ENCODE peak calls at places on chromosomes 1 and 21, in seven cellular contexts. D, J, V, Q, R, W and P are unnamed samples.

GRCh38 chr1:207890136-207890738 is 20.7 kb downstream of the CD34 start:
- DNase-seq in D (peak; percentile 48), J (peak; percentile 57), V (peak; percentile 96), Q (peak; percentile 87), R (no peak), W (peak; percentile 75), P (no peak)

GRCh38 chr1:24142546-24143431 is at the start of gene IL22RA1:
- DNase-seq in D (no peak), J (no peak), V (no peak), Q (peak; percentile 78), R (no peak), W (no peak), P (no peak)

GRCh38 chr1:43705334-43705733 is 2.0 kb upstream of the ST3GAL3 start:
- DNase-seq in D (no peak), J (no peak), V (no peak), Q (no peak), R (no peak), W (no peak), P (no peak)

GRCh38 chr1:115069186-115069585 is 20.1 kb downstream of the TSPAN2 start:
- DNase-seq in D (no peak), J (no peak), V (no peak), Q (peak; percentile 82), R (no peak), W (no peak), P (no peak)

GRCh38 chr21:27739187-27739586 is 772.3 kb upstream of the ADAMTS5 start:
- DNase-seq in D (no peak), J (no peak), V (no peak), Q (no peak), R (no peak), W (no peak), P (no peak)

GRCh38 chr1:205074084-205074483 is 10.2 kb downstream of the TMEM81 start:
- DNase-seq in D (no peak), J (no peak), V (no peak), Q (no peak), R (no peak), W (no peak), P (no peak)

GRCh38 chr1:66925558-66925910 is 744 bp downstream of the MIER1 start:
- DNase-seq in D (no peak), J (no peak), V (no peak), Q (no peak), R (no peak), W (no peak), P (no peak)

GRCh38 chr1:175192630-175193338 is at the start of gene KIAA0040:
- DNase-seq in D (no peak), J (peak; percentile 56), V (no peak), Q (peak; percentile 89), R (peak; percentile 44), W (no peak), P (peak; percentile 57)

GRCh38 chr1:22141948-22142314 is 966 bp downstream of the WNT4 start:
- DNase-seq in D (no peak), J (no peak), V (no peak), Q (no peak), R (no peak), W (no peak), P (no peak)

GRCh38 chr1:31723828-31724359 is 20.1 kb upstream of the COL16A1 start:
- DNase-seq in D (no peak), J (peak; percentile 87), V (peak; percentile 51), Q (peak; percentile 85), R (peak; percentile 41), W (no peak), P (no peak)

GRCh38 chr1:17718136-17718535 is 37.0 kb upstream of the ACTL8 start:
- DNase-seq in D (no peak), J (no peak), V (no peak), Q (no peak), R (no peak), W (no peak), P (no peak)

GRCh38 chr1:203625623-203626189 is 926 bp upstream of the ATP2B4 start:
- DNase-seq in D (no peak), J (no peak), V (peak; percentile 68), Q (no peak), R (peak; percentile 57), W (no peak), P (no peak)

GRCh38 chr1:20089328-20090077 is 19.5 kb downstream of the PLA2G5 start:
- DNase-seq in D (no peak), J (no peak), V (no peak), Q (peak; percentile 50), R (no peak), W (no peak), P (no peak)

GRCh38 chr1:170840371-170840770 is 95.0 kb upstream of the MROH9 start:
- DNase-seq in D (no peak), J (no peak), V (no peak), Q (no peak), R (no peak), W (no peak), P (no peak)

GRCh38 chr1:92705456-92705855 is 79.5 kb downstream of the EVI5 start:
- DNase-seq in D (no peak), J (no peak), V (no peak), Q (no peak), R (no peak), W (no peak), P (no peak)